ENCODE peak calls at places on chromosome 18, in five cellular contexts. S, Y, N, O and F are unnamed samples. For H3K36me3, the result is how much of the 10 kb centered on the place peaks cover.

GRCh38 chr18:56333846-56334245 is 304.5 kb downstream of the TXNL1 start:
- DNase-seq in O (no peak), S (no peak), Y (no peak), N (no peak), F (no peak)

GRCh38 chr18:28007841-28008240 is 169.1 kb downstream of the CDH2 start:
- DNase-seq in S (no peak), Y (no peak), O (no peak), N (peak), F (no peak)

GRCh38 chr18:67876866-67877265 is 360.3 kb upstream of the DSEL start:
- DNase-seq in O (no peak), N (no peak), Y (no peak), S (no peak), F (no peak)

GRCh38 chr18:6672909-6673308 is 56.6 kb upstream of the ARHGAP28 start:
- DNase-seq in O (no peak), Y (no peak), N (no peak), S (no peak), F (no peak)

GRCh38 chr18:34977787-34978532 is 63.3 kb upstream of the MAPRE2 start:
- DNase-seq in O (peak), Y (no peak), N (peak), S (peak), F (peak)

GRCh38 chr18:44452346-44452745 is 228.3 kb upstream of the SETBP1 start:
- DNase-seq in S (no peak), N (no peak), O (no peak), Y (no peak), F (peak)

GRCh38 chr18:365651-366050 is 97.8 kb upstream of the THOC1 start:
- DNase-seq in O (no peak), Y (no peak), S (no peak), N (no peak), F (no peak)

GRCh38 chr18:48673456-48674197 is 134.8 kb downstream of the CTIF start:
- DNase-seq in N (no peak), O (peak), Y (no peak), S (no peak), F (no peak)

GRCh38 chr18:32353257-32353656 is 117.4 kb downstream of the GAREM1 start:
- DNase-seq in N (no peak), O (no peak), Y (no peak), S (no peak), F (no peak)

GRCh38 chr18:9413586-9413985 is 61.7 kb upstream of the RALBP1 start:
- DNase-seq in Y (no peak), S (no peak), O (no peak), N (peak), F (peak)

GRCh38 chr18:77116201-77117080 is 16.1 kb downstream of the MBP start:
- DNase-seq in O (no peak), N (no peak), Y (peak), S (no peak), F (no peak)
- H3K36me3 ChIP-seq in O (under half), N (under half), Y (under half), S (under half), F (under half)

GRCh38 chr18:70149616-70150301 is 55.7 kb downstream of the RTTN start:
- DNase-seq in S (no peak), Y (no peak), N (no peak), O (no peak), F (no peak)

GRCh38 chr18:70149156-70149555 is 56.3 kb downstream of the RTTN start:
- DNase-seq in S (no peak), N (no peak), O (no peak), Y (no peak), F (no peak)

GRCh38 chr18:70148039-70148438 is 57.4 kb downstream of the RTTN start:
- DNase-seq in S (no peak), N (no peak), Y (no peak), O (no peak), F (no peak)

GRCh38 chr18:70148539-70148938 is 56.9 kb downstream of the RTTN start:
- DNase-seq in N (no peak), O (no peak), S (no peak), Y (no peak), F (no peak)

DNA sequence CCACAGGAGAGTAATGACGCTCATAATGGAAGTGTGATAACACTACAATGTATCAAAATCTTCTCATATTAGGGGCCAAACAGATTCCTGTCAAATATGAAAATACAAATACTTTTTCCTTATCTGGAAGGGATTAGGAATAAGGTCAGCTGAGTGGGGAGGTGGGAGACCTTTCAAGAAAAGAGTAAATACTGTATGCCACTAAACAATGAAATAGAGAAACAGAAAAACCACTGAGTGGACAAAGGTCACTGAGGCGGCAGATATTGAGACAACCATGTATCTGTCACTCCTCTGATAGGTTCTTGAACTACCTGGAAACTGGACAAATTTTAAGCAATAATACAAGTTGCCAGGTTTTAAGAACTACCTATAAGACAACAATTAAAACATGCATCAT is 59.3 kb downstream of the RTTN start:
- DNase-seq in Y (no peak), N (no peak), S (no peak), O (no peak), F (no peak)
- H3K36me3 ChIP-seq in Y (under half), N (under half), S (under half), O (half or more), F (under half)

GRCh38 chr18:12346240-12346565 is 30.8 kb downstream of the AFG3L2 start:
- DNase-seq in O (no peak), N (no peak), Y (no peak), S (no peak), F (no peak)

GRCh38 chr18:12342661-12343060 is 34.4 kb downstream of the AFG3L2 start:
- DNase-seq in N (no peak), Y (no peak), S (no peak), O (no peak), F (no peak)

GRCh38 chr18:12352188-12352587 is 24.8 kb downstream of the AFG3L2 start:
- DNase-seq in O (no peak), S (no peak), Y (no peak), N (no peak), F (no peak)

GRCh38 chr18:12345491-12346239 is 31.4 kb downstream of the AFG3L2 start:
- DNase-seq in N (no peak), S (no peak), O (no peak), Y (no peak), F (no peak)

DNA sequence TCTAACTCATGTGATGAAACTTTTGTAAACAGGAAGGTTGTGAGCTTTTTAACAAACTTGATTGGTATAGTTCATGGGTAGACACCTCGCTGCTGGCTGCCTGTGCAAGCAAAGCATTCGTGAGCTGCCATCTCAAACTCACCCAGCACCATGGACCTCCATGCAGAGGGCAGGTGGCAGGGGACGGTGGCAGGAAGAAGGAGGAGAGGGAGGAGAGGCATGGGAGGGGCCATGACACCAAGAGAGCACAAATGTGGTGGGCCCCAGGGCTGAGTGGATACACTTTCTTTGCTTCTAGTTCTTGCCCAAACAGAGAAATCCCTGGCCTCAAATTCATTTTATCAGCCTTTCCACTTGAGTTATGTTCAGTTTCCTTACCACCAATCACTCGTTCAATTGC is 29.1 kb downstream of the AFG3L2 start:
- DNase-seq in O (no peak), Y (no peak), S (no peak), N (no peak), F (no peak)
- H3K36me3 ChIP-seq in O (half or more), Y (half or more), S (half or more), N (half or more), F (half or more)

GRCh38 chr18:55228191-55228590 is 268.9 kb upstream of the CCDC68 start:
- DNase-seq in N (no peak), S (no peak), O (no peak), Y (no peak), F (no peak)
- H3K36me3 ChIP-seq in N (under half), S (under half), O (half or more), Y (under half), F (under half)

DNA sequence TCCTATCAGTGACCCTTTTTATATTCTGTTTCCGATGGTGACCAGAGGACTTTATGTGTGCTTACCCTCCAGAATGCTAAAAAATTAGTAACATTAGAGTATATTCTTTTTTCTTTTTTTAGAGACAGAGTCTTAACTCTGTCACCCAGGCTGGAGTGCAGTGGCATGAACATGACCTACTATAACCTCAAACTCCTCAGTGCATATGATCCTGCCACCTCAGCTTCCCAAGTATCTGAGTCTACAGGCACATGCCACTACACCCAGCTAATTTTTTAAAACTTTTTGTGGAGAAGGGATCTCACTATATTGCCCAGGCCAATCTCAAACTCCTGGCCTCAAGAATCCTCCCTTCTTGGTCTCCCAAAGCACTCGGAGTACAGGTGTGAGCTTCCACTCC is 74.6 kb downstream of the MALT1 start:
- DNase-seq in S (no peak), O (no peak), Y (no peak), N (no peak), F (no peak)
- H3K36me3 ChIP-seq in S (half or more), O (under half), Y (under half), N (under half), F (half or more)

GRCh38 chr18:72376256-72376655 is 167.9 kb downstream of the CBLN2 start:
- DNase-seq in N (no peak), S (no peak), Y (no peak), O (no peak), F (no peak)
- H3K36me3 ChIP-seq in N (under half), S (under half), Y (under half), O (under half), F (under half)